ENCODE peak calls at places on chromosomes 6 and 20, in ten cellular contexts. A is IMR-90, I is left lung, U is A549, J is right lobe of liver, Y is Panc1, P is aorta, L is body of pancreas, M is HCT116, V is RWPE2. R is an unnamed sample.

GRCh38 chr20:48983423-48984400 is 62.2 kb downstream of the ARFGEF2 start:
- ATAC-seq in M (no peak), A (peak; percentile 91), I (peak; percentile 82), P (no peak), U (peak; percentile 92), J (peak; percentile 56), L (peak; percentile 92), Y (peak; percentile 78), V (peak; percentile 99), R (peak; percentile 22)

GRCh38 chr6:118768904-118769325 is 117.5 kb upstream of the CEP85L start:
- ATAC-seq in P (peak; percentile 33), U (no peak), A (no peak), I (peak; percentile 41), V (peak; percentile 15), Y (no peak), L (no peak), J (peak; percentile 71), M (no peak), R (no peak)

GRCh38 chr6:156980948-156981347 is 203.8 kb downstream of the ARID1B start:
- ATAC-seq in J (no peak), V (no peak), P (no peak), L (no peak), M (no peak), U (peak; percentile 45), Y (peak; percentile 68), I (peak; percentile 8), A (peak; percentile 31), R (no peak)

GRCh38 chr6:128230267-128230989 is 290.0 kb downstream of the PTPRK start:
- ATAC-seq in M (no peak), I (peak; percentile 57), J (no peak), A (no peak), U (no peak), L (peak; percentile 85), V (no peak), Y (no peak), P (no peak), R (no peak)

GRCh38 chr6:38554700-38555413 is 84.9 kb downstream of the BTBD9 start:
- ATAC-seq in I (peak; percentile 54), A (peak; percentile 92), P (no peak), L (no peak), M (no peak), V (peak; percentile 31), U (no peak), J (no peak), Y (no peak), R (no peak)

GRCh38 chr6:134258849-134259306 is 59.0 kb downstream of the SGK1 start:
- ATAC-seq in U (no peak), M (no peak), P (no peak), V (no peak), J (peak; percentile 59), L (peak; percentile 90), I (no peak), A (no peak), Y (no peak), R (no peak)

GRCh38 chr6:13678255-13678983 is 33.2 kb downstream of the RANBP9 start:
- ATAC-seq in J (peak; percentile 74), P (no peak), U (no peak), M (no peak), V (no peak), A (no peak), I (peak; percentile 32), Y (peak; percentile 63), L (peak; percentile 49), R (no peak)

GRCh38 chr20:48750941-48751620 is 76.7 kb downstream of the PREX1 start:
- ATAC-seq in J (peak; percentile 86), A (no peak), L (peak; percentile 25), V (peak; percentile 5), I (peak; percentile 80), U (no peak), M (no peak), P (peak; percentile 54), Y (peak; percentile 33), R (peak; percentile 62)

GRCh38 chr6:169213814-169214520 is 39.7 kb downstream of the THBS2 start:
- ATAC-seq in L (no peak), Y (no peak), I (peak; percentile 2), J (no peak), V (no peak), U (peak; percentile 20), P (peak; percentile 42), A (no peak), M (no peak), R (no peak)

GRCh38 chr6:41537359-41537758 is 8.8 kb upstream of the FOXP4 start:
- ATAC-seq in I (peak; percentile 20), A (no peak), U (no peak), P (no peak), M (no peak), L (no peak), Y (peak; percentile 15), J (no peak), V (no peak), R (no peak)

GRCh38 chr6:16953905-16954304 is 147.9 kb upstream of the STMND1 start:
- ATAC-seq in J (no peak), V (no peak), A (no peak), I (no peak), Y (no peak), M (no peak), U (no peak), P (no peak), L (no peak), R (no peak)

GRCh38 chr6:119071576-119071975 is 6.9 kb downstream of the FAM184A start:
- ATAC-seq in I (no peak), Y (no peak), U (no peak), V (no peak), J (peak; percentile 96), P (no peak), M (no peak), L (no peak), A (no peak), R (no peak)

GRCh38 chr6:20835315-20836010 is 301.2 kb downstream of the CDKAL1 start:
- ATAC-seq in V (peak; percentile 46), A (no peak), I (no peak), J (no peak), M (no peak), P (no peak), U (no peak), L (no peak), Y (no peak), R (no peak)

GRCh38 chr20:50876816-50877215 is 54.4 kb downstream of the ADNP start:
- ATAC-seq in Y (no peak), I (no peak), P (no peak), U (no peak), J (no peak), A (no peak), L (no peak), V (no peak), M (no peak), R (no peak)

GRCh38 chr6:12119085-12119588 is 107.0 kb downstream of the HIVEP1 start:
- ATAC-seq in U (peak; percentile 72), I (no peak), A (no peak), L (peak; percentile 70), Y (no peak), J (peak; percentile 92), M (no peak), V (no peak), P (no peak), R (no peak)

GRCh38 chr20:43186312-43186711 is 3.4 kb downstream of the PTPRT start:
- ATAC-seq in L (no peak), M (no peak), Y (no peak), A (no peak), U (no peak), P (no peak), J (no peak), I (no peak), V (no peak), R (no peak)

GRCh38 chr20:43188234-43188653 is 1.5 kb downstream of the PTPRT start:
- ATAC-seq in Y (peak; percentile 55), V (no peak), M (no peak), J (peak; percentile 9), U (no peak), A (no peak), I (no peak), P (no peak), L (no peak), R (no peak)

GRCh38 chr20:43185901-43186300 is 3.8 kb downstream of the PTPRT start:
- ATAC-seq in Y (no peak), J (no peak), U (no peak), A (no peak), V (no peak), L (no peak), M (no peak), I (no peak), P (no peak), R (no peak)

GRCh38 chr20:43187476-43188233 is 2.1 kb downstream of the PTPRT start:
- ATAC-seq in P (peak; percentile 74), Y (peak; percentile 73), A (peak; percentile 85), U (peak; percentile 78), V (peak; percentile 70), M (peak; percentile 63), L (peak; percentile 55), J (peak; percentile 91), I (peak; percentile 88), R (no peak)

GRCh38 chr20:43183526-43183925 is 6.2 kb downstream of the PTPRT start:
- ATAC-seq in Y (no peak), J (no peak), V (no peak), U (no peak), M (no peak), I (no peak), P (no peak), L (no peak), A (no peak), R (no peak)
- H3K4me1 ChIP-seq in Y (no peaks in the 10 kb centered on the region), J (no peaks in the 10 kb centered on the region), V (no peaks in the 10 kb centered on the region), U (no peaks in the 10 kb centered on the region), M (no peaks in the 10 kb centered on the region), I (no peaks in the 10 kb centered on the region), P (no peaks in the 10 kb centered on the region), L (peaks cover 7% of the 10 kb centered on the region), A (no peaks in the 10 kb centered on the region), R (no peaks in the 10 kb centered on the region)

DNA sequence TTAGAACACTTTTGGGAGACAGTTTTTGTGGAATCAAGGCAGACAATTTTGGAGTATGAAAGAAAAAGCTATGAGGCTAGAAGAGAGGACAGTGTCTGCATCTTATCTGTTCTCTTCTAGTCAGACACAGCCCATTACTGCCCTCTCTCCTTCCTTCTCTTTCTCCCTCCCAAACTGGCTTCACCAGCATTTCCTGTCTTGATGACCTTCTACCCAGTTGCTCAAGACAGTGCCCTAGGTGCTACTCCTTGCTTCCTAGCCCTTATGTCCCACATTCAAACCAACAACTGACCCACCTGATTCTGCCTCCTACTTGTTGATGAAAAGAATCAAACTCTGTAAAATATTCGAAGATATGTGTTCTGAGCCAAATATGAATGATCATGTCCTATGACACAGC is 116.4 kb upstream of the RIPOR2 start:
- ATAC-seq in M (no peak), Y (no peak), A (no peak), V (no peak), U (no peak), P (no peak), I (no peak), J (no peak), L (no peak), R (no peak)
- H3K4me1 ChIP-seq in M (no peaks in the 10 kb centered on the region), Y (no peaks in the 10 kb centered on the region), A (peaks cover 35% of the 10 kb centered on the region), V (peaks cover 16% of the 10 kb centered on the region), U (no peaks in the 10 kb centered on the region), P (no peaks in the 10 kb centered on the region), I (peaks cover 34% of the 10 kb centered on the region), J (no peaks in the 10 kb centered on the region), L (peaks cover 12% of the 10 kb centered on the region), R (no peaks in the 10 kb centered on the region)

GRCh38 chr20:37351689-37352610 is 6.0 kb downstream of the SRC start:
- ATAC-seq in U (no peak), P (no peak), Y (no peak), A (no peak), J (no peak), I (no peak), V (no peak), M (no peak), L (no peak), R (no peak)
- H3K4me1 ChIP-seq in U (peaks cover 100% of the 10 kb centered on the region), P (peaks cover 1% of the 10 kb centered on the region), Y (no peaks in the 10 kb centered on the region), A (peaks cover 15% of the 10 kb centered on the region), J (no peaks in the 10 kb centered on the region), I (peaks cover 68% of the 10 kb centered on the region), V (peaks cover 29% of the 10 kb centered on the region), M (no peaks in the 10 kb centered on the region), L (peaks cover 67% of the 10 kb centered on the region), R (no peaks in the 10 kb centered on the region)

GRCh38 chr6:159691133-159691962 is 1.7 kb downstream of the SOD2 start:
- ATAC-seq in Y (no peak), P (peak; percentile 56), U (peak; percentile 8), L (peak; percentile 36), A (peak; percentile 2), V (no peak), J (peak; percentile 10), M (no peak), I (peak; percentile 11), R (peak; percentile 11)
- H3K4me1 ChIP-seq in Y (peaks cover 21% of the 10 kb centered on the region), P (no peaks in the 10 kb centered on the region), U (peaks cover 20% of the 10 kb centered on the region), L (peaks cover 55% of the 10 kb centered on the region), A (peaks cover 12% of the 10 kb centered on the region), V (peaks cover 11% of the 10 kb centered on the region), J (peaks cover 12% of the 10 kb centered on the region), M (peaks cover 15% of the 10 kb centered on the region), I (peaks cover 78% of the 10 kb centered on the region), R (peaks cover 19% of the 10 kb centered on the region)